ENCODE peak calls at places on chromosomes 6 and 20, in five cellular contexts. S, O, D, J and A are unnamed samples.

GRCh38 chr6:84998223-84998622 is 233.8 kb upstream of the TBX18 start:
- DNase-seq in D (no peak), S (no peak), O (no peak), J (no peak), A (no peak)

GRCh38 chr6:18216411-18216810 is 47.9 kb downstream of the DEK start:
- DNase-seq in O (peak), J (no peak), D (no peak), S (no peak), A (no peak)

GRCh38 chr20:19944772-19945459 is 72.2 kb upstream of the NAA20 start:
- DNase-seq in O (peak), D (no peak), S (no peak), J (no peak), A (no peak)

GRCh38 chr20:17762243-17762872 is 62.6 kb downstream of the BANF2 start:
- DNase-seq in S (no peak), J (no peak), O (no peak), D (no peak), A (no peak)

GRCh38 chr6:149921361-149921760 is 1.6 kb downstream of the RAET1G start:
- DNase-seq in O (no peak), D (no peak), J (peak), S (no peak), A (peak)

GRCh38 chr6:157481865-157482249 is 100.9 kb downstream of the ZDHHC14 start:
- DNase-seq in O (no peak), J (no peak), D (no peak), S (no peak), A (no peak)

GRCh38 chr6:79777713-79778579 is 146.8 kb downstream of the SH3BGRL2 start:
- DNase-seq in S (peak), D (peak), J (peak), O (peak), A (peak)

GRCh38 chr20:22414354-22414753 is 170.0 kb downstream of the FOXA2 start:
- DNase-seq in O (peak), S (no peak), D (no peak), J (no peak), A (no peak)

GRCh38 chr6:80182291-80182690 is 75.8 kb downstream of the BCKDHB start:
- DNase-seq in J (no peak), D (no peak), O (peak), S (no peak), A (no peak)

GRCh38 chr20:21702553-21703467 is 2.7 kb upstream of the PAX1 start:
- DNase-seq in J (peak), S (no peak), O (peak), D (peak), A (no peak)

GRCh38 chr6:49636368-49637332 is at the start of gene RHAG:
- DNase-seq in D (no peak), S (no peak), J (no peak), O (no peak), A (no peak)

GRCh38 chr20:41905186-41905585 is 287.0 kb upstream of the CHD6 start:
- DNase-seq in J (no peak), D (no peak), S (no peak), O (no peak), A (no peak)

GRCh38 chr6:157647261-157647915 is 175.7 kb upstream of the SNX9 start:
- DNase-seq in S (no peak), J (no peak), O (no peak), D (no peak), A (peak)

GRCh38 chr6:3848925-3849605 is at the start of gene FAM50B:
- DNase-seq in D (peak), O (peak), S (peak), J (peak), A (peak)

GRCh38 chr6:32146687-32147086 is 5.1 kb downstream of the PRRT1 start:
- DNase-seq in S (no peak), D (peak), O (no peak), J (no peak), A (no peak)

GRCh38 chr20:35618372-35619131 is 2.9 kb downstream of the SPAG4 start:
- DNase-seq in O (peak), S (no peak), D (peak), J (peak), A (peak)

GRCh38 chr6:137823826-137824501 is 43.1 kb upstream of the TNFAIP3 start:
- DNase-seq in S (no peak), J (no peak), D (peak), O (peak), A (peak)

GRCh38 chr6:151014404-151015150 is 149.1 kb downstream of the MTHFD1L start:
- DNase-seq in S (no peak), J (peak), D (peak), O (peak), A (peak)

GRCh38 chr20:48180039-48180438 is 394.8 kb upstream of the SULF2 start:
- DNase-seq in O (peak), J (no peak), S (no peak), D (no peak), A (no peak)

GRCh38 chr6:20408851-20409250 is 7.2 kb downstream of the E2F3 start:
- DNase-seq in S (no peak), D (no peak), O (no peak), J (no peak), A (no peak)

GRCh38 chr6:82363368-82364086 is at the start of gene TPBG:
- DNase-seq in D (peak), O (peak), J (peak), S (no peak), A (peak)

GRCh38 chr6:25959890-25960531 is 2.6 kb upstream of the TRIM38 start:
- DNase-seq in D (no peak), O (peak), S (no peak), J (no peak), A (no peak)

GRCh38 chr6:156963712-156964700 is 186.8 kb downstream of the ARID1B start:
- DNase-seq in O (peak), S (no peak), J (no peak), D (no peak), A (no peak)

GRCh38 chr20:4524792-4525191 is 196.9 kb upstream of the PRND start:
- DNase-seq in J (no peak), O (no peak), D (no peak), S (no peak), A (no peak)

GRCh38 chr20:38290829-38291581 is 13.0 kb upstream of the BPI start:
- DNase-seq in S (no peak), D (no peak), J (peak), O (peak), A (no peak)

GRCh38 chr6:134240664-134241431 is 77.1 kb downstream of the SGK1 start:
- DNase-seq in D (no peak), O (no peak), S (peak), J (no peak), A (peak)

GRCh38 chr6:101083533-101084172 is 202.5 kb upstream of the ASCC3 start:
- DNase-seq in O (peak), S (no peak), J (no peak), D (no peak), A (no peak)

GRCh38 chr6:148671085-148671484 is 75.7 kb upstream of the UST start:
- DNase-seq in D (no peak), J (no peak), O (no peak), S (no peak), A (no peak)

GRCh38 chr6:41713650-41714291 is 21.6 kb downstream of the TFEB start:
- DNase-seq in D (no peak), J (no peak), O (peak), S (no peak), A (peak)

GRCh38 chr6:33958208-33958862 is 154.5 kb upstream of the MLN start:
- DNase-seq in D (peak), J (no peak), O (peak), S (no peak), A (no peak)

DNA sequence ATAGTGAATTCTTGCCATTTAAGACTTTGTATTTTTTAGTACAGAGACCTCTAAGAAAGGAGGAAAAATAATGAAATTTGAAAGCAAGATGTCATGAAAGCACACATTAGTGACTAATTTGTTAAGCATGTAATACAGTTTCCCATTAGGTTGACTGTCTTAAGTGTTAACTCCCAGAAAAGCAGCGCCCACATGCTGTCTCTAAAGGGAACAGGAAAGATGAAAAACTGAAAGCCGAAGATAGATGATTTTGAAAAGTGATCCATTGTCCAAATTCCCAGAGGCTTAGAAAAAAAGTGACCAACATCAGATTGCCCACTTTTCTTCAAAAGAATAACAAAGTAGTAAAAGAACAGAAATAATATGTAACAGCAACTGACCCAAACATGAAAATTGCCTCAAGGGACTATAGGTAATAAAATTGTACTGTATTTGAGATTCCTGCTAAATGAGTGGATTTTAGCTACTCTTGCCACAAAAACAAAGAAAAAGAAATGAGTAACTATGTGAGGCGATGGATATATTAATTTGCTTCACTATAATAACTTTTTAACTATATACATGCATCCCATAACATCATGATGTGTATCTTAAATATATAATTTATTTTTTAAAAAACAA is 83.2 kb upstream of the OGFRL1 start:
- DNase-seq in O (peak), J (no peak), D (no peak), S (no peak), A (no peak)
- TF ChIP-seq CTCF in O (peak), J (no peak), D (no peak), S (no peak), A (no peak)

DNA sequence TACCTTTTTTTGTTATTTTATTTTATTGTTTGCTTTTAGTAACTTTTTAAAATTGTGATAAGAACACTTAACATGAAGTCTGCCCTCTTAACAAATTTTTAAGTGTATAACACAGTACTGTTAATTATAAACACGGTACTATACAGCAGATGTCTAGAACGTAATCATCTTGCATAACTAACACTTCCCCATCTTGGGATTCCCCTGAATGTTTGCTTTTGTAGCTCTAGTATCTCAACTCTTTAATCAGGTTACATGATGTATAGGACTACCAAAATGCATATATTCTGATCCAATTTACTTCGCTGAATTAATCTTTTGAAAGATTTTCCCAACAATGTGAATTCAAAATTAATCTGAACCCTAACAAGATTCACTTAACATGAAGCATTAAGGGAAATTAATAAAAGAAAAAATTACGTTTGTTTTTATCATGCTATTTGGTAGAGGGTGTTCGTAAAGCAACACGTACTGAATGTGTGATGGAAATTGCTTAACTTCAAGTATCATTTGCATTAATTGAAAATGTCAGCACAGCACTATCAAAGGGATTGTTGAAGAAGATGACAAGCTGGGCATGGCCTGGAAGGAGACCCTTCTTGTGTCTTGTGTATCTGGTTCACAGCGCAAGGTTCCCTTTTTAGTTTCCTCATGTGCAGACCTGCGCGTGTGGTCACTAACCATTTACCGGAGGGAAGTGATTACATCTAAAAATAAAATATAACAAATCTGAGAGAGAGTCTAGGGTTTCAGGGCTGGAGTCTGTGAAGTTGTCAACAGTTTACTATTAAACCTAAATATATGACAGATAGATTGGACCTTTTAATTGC is 15.2 kb downstream of the COL19A1 start:
- DNase-seq in J (no peak), S (no peak), O (no peak), D (no peak), A (no peak)
- H3K4me3 ChIP-seq in J (no peak), S (no peak), O (no peak), D (no peak), A (no peak)

GRCh38 chr6:152642578-152643375 is 5.6 kb upstream of the SYNE1 start:
- DNase-seq in O (peak), S (no peak), D (peak), J (peak), A (peak)
- TF ChIP-seq CTCF in O (peak), S (peak), D (peak), J (peak), A (no peak)

DNA sequence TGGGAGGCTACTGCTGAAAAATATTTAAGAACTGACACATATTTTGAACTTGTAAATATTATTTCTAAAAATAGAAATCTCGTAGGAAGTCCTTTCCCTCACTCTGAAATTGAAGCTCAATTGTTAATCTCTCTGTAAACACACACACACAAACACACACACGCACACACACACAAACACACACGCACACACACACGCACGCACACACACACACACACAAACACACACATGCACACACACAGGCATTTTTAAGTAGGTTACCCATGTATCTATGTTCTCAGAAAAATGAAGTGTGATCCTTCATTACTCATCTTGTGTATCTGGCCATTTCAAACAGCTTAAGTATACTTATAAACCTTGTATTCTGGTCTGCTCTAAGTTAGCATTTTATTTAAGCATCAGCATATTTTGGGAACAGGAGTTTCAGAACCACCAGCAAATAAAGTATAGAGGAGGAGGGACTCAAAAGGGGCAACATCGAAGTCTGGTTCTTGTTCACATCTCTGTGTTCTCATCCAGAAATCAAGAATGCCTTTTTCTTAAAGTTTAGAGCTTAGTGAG is 11.6 kb downstream of the CCN6 start:
- DNase-seq in J (no peak), O (no peak), S (no peak), D (no peak), A (no peak)
- H3K4me3 ChIP-seq in J (no peak), O (no peak), S (no peak), D (no peak), A (no peak)